ENCODE peak calls at places on chromosomes 7 and 10, in eight cellular contexts. One of them, this sample, is unnamed.
A peak's percentile ranks its signal among the peaks of the same experiment; 100 is the strongest.

GRCh38 chr7:68314208-68314607 is 1284.1 kb upstream of the AUTS2 start:
- DNase-seq in A549: no peak
- DNase-seq in uterus: no peak
- DNase-seq in HS-5: no peak
- DNase-seq in skeletal muscle cell: no peak
- DNase-seq in H1: no peak
- DNase-seq in stimulated activated CD8-positive, alpha-beta memory T cell treated with anti-CD3 and anti-CD28 coated beads, Interleukin-7, amount 100 ng/mL, for 24 hours: no peak
- DNase-seq in fibroblast of the conjunctiva: no peak
- DNase-seq in this sample: no peak

GRCh38 chr7:106744507-106745180 is 83.7 kb upstream of the CCDC71L start:
- DNase-seq in A549: no peak
- DNase-seq in uterus: no peak
- DNase-seq in HS-5: no peak
- DNase-seq in skeletal muscle cell: no peak
- DNase-seq in H1: no peak
- DNase-seq in stimulated activated CD8-positive, alpha-beta memory T cell treated with anti-CD3 and anti-CD28 coated beads, Interleukin-7, amount 100 ng/mL, for 24 hours: no peak
- DNase-seq in fibroblast of the conjunctiva: no peak
- DNase-seq in this sample: no peak

GRCh38 chr10:72802291-72803118 is 91.0 kb upstream of the OIT3 start:
- DNase-seq in A549: no peak
- DNase-seq in uterus: no peak
- DNase-seq in HS-5: no peak
- DNase-seq in skeletal muscle cell: peak; percentile 34
- DNase-seq in H1: no peak
- DNase-seq in stimulated activated CD8-positive, alpha-beta memory T cell treated with anti-CD3 and anti-CD28 coated beads, Interleukin-7, amount 100 ng/mL, for 24 hours: no peak
- DNase-seq in fibroblast of the conjunctiva: peak; percentile 30
- DNase-seq in this sample: no peak

GRCh38 chr10:90960355-90960814 is 39.5 kb upstream of the ANKRD1 start:
- DNase-seq in A549: peak; percentile 61
- DNase-seq in uterus: no peak
- DNase-seq in HS-5: peak; percentile 78
- DNase-seq in skeletal muscle cell: peak; percentile 98
- DNase-seq in H1: no peak
- DNase-seq in stimulated activated CD8-positive, alpha-beta memory T cell treated with anti-CD3 and anti-CD28 coated beads, Interleukin-7, amount 100 ng/mL, for 24 hours: no peak
- DNase-seq in fibroblast of the conjunctiva: peak; percentile 94
- DNase-seq in this sample: no peak

GRCh38 chr10:4892681-4893080 is 66.7 kb downstream of the AKR1E2 start:
- DNase-seq in A549: no peak
- DNase-seq in uterus: no peak
- DNase-seq in HS-5: no peak
- DNase-seq in skeletal muscle cell: no peak
- DNase-seq in H1: no peak
- DNase-seq in stimulated activated CD8-positive, alpha-beta memory T cell treated with anti-CD3 and anti-CD28 coated beads, Interleukin-7, amount 100 ng/mL, for 24 hours: no peak
- DNase-seq in fibroblast of the conjunctiva: no peak
- DNase-seq in this sample: no peak

GRCh38 chr10:23826399-23826798 is 382.5 kb upstream of the KIAA1217 start:
- DNase-seq in A549: peak; percentile 9
- DNase-seq in uterus: no peak
- DNase-seq in HS-5: no peak
- DNase-seq in skeletal muscle cell: no peak
- DNase-seq in H1: peak; percentile 57
- DNase-seq in stimulated activated CD8-positive, alpha-beta memory T cell treated with anti-CD3 and anti-CD28 coated beads, Interleukin-7, amount 100 ng/mL, for 24 hours: no peak
- DNase-seq in fibroblast of the conjunctiva: no peak
- DNase-seq in this sample: no peak

GRCh38 chr7:111718886-111719285 is 156.6 kb upstream of the IMMP2L start:
- DNase-seq in A549: no peak
- DNase-seq in uterus: no peak
- DNase-seq in HS-5: no peak
- DNase-seq in skeletal muscle cell: no peak
- DNase-seq in H1: no peak
- DNase-seq in stimulated activated CD8-positive, alpha-beta memory T cell treated with anti-CD3 and anti-CD28 coated beads, Interleukin-7, amount 100 ng/mL, for 24 hours: no peak
- DNase-seq in fibroblast of the conjunctiva: no peak
- DNase-seq in this sample: no peak

GRCh38 chr7:158475036-158475678 is 112.5 kb downstream of the PTPRN2 start:
- DNase-seq in A549: no peak
- DNase-seq in uterus: no peak
- DNase-seq in HS-5: no peak
- DNase-seq in skeletal muscle cell: no peak
- DNase-seq in H1: no peak
- DNase-seq in stimulated activated CD8-positive, alpha-beta memory T cell treated with anti-CD3 and anti-CD28 coated beads, Interleukin-7, amount 100 ng/mL, for 24 hours: no peak
- DNase-seq in fibroblast of the conjunctiva: no peak
- DNase-seq in this sample: no peak

GRCh38 chr7:31853380-31853779 is 166.4 kb downstream of the PPP1R17 start:
- DNase-seq in A549: no peak
- DNase-seq in uterus: no peak
- DNase-seq in HS-5: no peak
- DNase-seq in skeletal muscle cell: no peak
- DNase-seq in H1: no peak
- DNase-seq in stimulated activated CD8-positive, alpha-beta memory T cell treated with anti-CD3 and anti-CD28 coated beads, Interleukin-7, amount 100 ng/mL, for 24 hours: no peak
- DNase-seq in fibroblast of the conjunctiva: no peak
- DNase-seq in this sample: no peak

GRCh38 chr7:133797818-133798485 is 329.2 kb upstream of the LRGUK start:
- DNase-seq in A549: no peak
- DNase-seq in uterus: no peak
- DNase-seq in HS-5: peak; percentile 10
- DNase-seq in skeletal muscle cell: no peak
- DNase-seq in H1: no peak
- DNase-seq in stimulated activated CD8-positive, alpha-beta memory T cell treated with anti-CD3 and anti-CD28 coated beads, Interleukin-7, amount 100 ng/mL, for 24 hours: no peak
- DNase-seq in fibroblast of the conjunctiva: no peak
- DNase-seq in this sample: no peak